ENCODE peak calls at places on chromosome 14, in ten cellular contexts. G is CD8-positive, alpha-beta memory T cell; K is caudate nucleus; C is HCT116; U is right lobe of liver; Y is astrocyte; L is cardiac muscle cell; N is mammary epithelial cell; P is testis; V is heart right ventricle. M is an unnamed sample.

GRCh38 chr14:61003571-61003970 is 22.5 kb downstream of the SLC38A6 start:
- DNase-seq in U (no peak), C (no peak), Y (peak; percentile 32), P (no peak), N (peak; percentile 6), G (no peak), V (no peak), L (peak; percentile 50), K (no peak), M (no peak)

GRCh38 chr14:104436047-104436531 is 143.5 kb upstream of the C14orf180 start:
- DNase-seq in U (peak; percentile 79), V (peak; percentile 82), N (no peak), G (no peak), C (no peak), L (peak; percentile 95), K (no peak), Y (peak; percentile 4), P (peak; percentile 68), M (peak; percentile 30)

GRCh38 chr14:99327050-99327449 is 55.1 kb upstream of the BCL11B start:
- DNase-seq in L (no peak), N (no peak), G (no peak), C (no peak), P (no peak), Y (no peak), V (no peak), U (peak; percentile 15), K (no peak), M (no peak)

GRCh38 chr14:63671987-63672386 is 30.3 kb upstream of the WDR89 start:
- DNase-seq in V (no peak), K (no peak), L (no peak), P (no peak), G (no peak), Y (no peak), U (no peak), N (no peak), C (no peak), M (no peak)

GRCh38 chr14:96816281-96816680 is 19.1 kb downstream of the VRK1 start:
- DNase-seq in V (no peak), K (no peak), P (no peak), L (no peak), C (no peak), G (no peak), Y (no peak), N (no peak), U (no peak), M (no peak)

GRCh38 chr14:99715266-99716000 is 31.3 kb downstream of the CYP46A1 start:
- DNase-seq in L (no peak), Y (no peak), C (no peak), K (no peak), N (no peak), U (no peak), V (no peak), P (no peak), G (no peak), M (no peak)

GRCh38 chr14:99265571-99265970 is 6.4 kb downstream of the BCL11B start:
- DNase-seq in L (no peak), N (no peak), P (no peak), V (no peak), G (no peak), C (no peak), U (no peak), Y (no peak), K (no peak), M (no peak)

GRCh38 chr14:103395245-103395644 is 10.0 kb downstream of the MARK3 start:
- DNase-seq in G (no peak), Y (no peak), V (no peak), K (no peak), N (no peak), C (no peak), U (no peak), P (no peak), L (no peak), M (no peak)

GRCh38 chr14:23275412-23275811 is 10.5 kb downstream of the HOMEZ start:
- DNase-seq in U (no peak), G (no peak), K (no peak), P (no peak), L (no peak), N (no peak), V (no peak), C (no peak), Y (no peak), M (no peak)

GRCh38 chr14:68538641-68539040 is 254.2 kb downstream of the ZFP36L1 start:
- DNase-seq in K (no peak), P (no peak), C (no peak), U (no peak), V (no peak), L (no peak), Y (no peak), G (no peak), N (no peak), M (no peak)

GRCh38 chr14:67358914-67359313 is 690 bp downstream of the ATP6V1D start:
- DNase-seq in Y (no peak), C (no peak), P (no peak), K (no peak), G (no peak), N (peak; percentile 23), L (no peak), U (no peak), V (no peak), M (no peak)

GRCh38 chr14:103102689-103103260 is 8.2 kb downstream of the EXOC3L4 start:
- DNase-seq in P (no peak), U (peak; percentile 64), C (no peak), K (no peak), Y (no peak), L (no peak), N (no peak), V (no peak), G (no peak), M (no peak)

GRCh38 chr14:68278568-68279436 is 459.2 kb downstream of the RAD51B start:
- DNase-seq in N (peak; percentile 30), G (no peak), C (peak; percentile 6), Y (peak; percentile 87), K (peak; percentile 3), P (no peak), L (peak; percentile 36), V (no peak), U (peak; percentile 56), M (no peak)

GRCh38 chr14:41663478-41663845 is 56.8 kb downstream of the LRFN5 start:
- DNase-seq in V (no peak), N (no peak), Y (peak; percentile 70), K (no peak), G (no peak), U (no peak), L (peak; percentile 6), P (no peak), C (no peak), M (no peak)

GRCh38 chr14:74301594-74302159 is 1.1 kb downstream of the ABCD4 start:
- DNase-seq in Y (no peak), V (no peak), U (no peak), L (no peak), N (no peak), C (no peak), G (no peak), P (no peak), K (no peak), M (no peak)
- H3K27ac ChIP-seq in Y (no peak overlapping the region), V (peak overlapping the region; percentile 91), U (no peak overlapping the region), L (peak overlapping the region; percentile 92), N (no peak overlapping the region), C (peak overlapping the region; percentile 78), G (no peak overlapping the region), P (peak overlapping the region; percentile 90), K (peak overlapping the region; percentile 62), M (peak overlapping the region; percentile 87)

DNA sequence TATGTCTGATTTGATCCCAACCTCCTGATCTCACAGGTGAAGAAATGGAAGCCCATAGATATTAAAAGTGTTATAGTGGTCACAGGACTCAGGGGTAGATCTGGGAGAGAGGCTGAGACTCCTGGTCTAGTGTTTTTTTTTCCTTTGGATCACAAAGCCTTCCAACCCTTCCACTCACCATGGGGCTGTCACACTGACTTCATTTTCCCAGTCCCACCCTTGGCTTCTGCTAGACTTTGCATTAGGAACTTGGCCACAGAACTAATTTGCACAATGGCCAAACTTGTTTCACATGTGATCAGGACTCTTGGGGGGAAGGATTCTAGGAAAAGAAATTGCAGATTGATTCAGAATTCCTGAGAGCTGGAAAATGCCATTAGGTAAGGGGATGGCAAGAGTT is 96.3 kb downstream of the TMX1 start:
- DNase-seq in Y (no peak), C (no peak), P (no peak), N (no peak), K (no peak), V (no peak), L (no peak), G (no peak), U (no peak), M (no peak)
- H3K27ac ChIP-seq in Y (no peak overlapping the region), C (no peak overlapping the region), P (no peak overlapping the region), N (peak overlapping the region; percentile 77), K (no peak overlapping the region), V (no peak overlapping the region), L (no peak overlapping the region), G (no peak overlapping the region), U (no peak overlapping the region), M (no peak overlapping the region)

DNA sequence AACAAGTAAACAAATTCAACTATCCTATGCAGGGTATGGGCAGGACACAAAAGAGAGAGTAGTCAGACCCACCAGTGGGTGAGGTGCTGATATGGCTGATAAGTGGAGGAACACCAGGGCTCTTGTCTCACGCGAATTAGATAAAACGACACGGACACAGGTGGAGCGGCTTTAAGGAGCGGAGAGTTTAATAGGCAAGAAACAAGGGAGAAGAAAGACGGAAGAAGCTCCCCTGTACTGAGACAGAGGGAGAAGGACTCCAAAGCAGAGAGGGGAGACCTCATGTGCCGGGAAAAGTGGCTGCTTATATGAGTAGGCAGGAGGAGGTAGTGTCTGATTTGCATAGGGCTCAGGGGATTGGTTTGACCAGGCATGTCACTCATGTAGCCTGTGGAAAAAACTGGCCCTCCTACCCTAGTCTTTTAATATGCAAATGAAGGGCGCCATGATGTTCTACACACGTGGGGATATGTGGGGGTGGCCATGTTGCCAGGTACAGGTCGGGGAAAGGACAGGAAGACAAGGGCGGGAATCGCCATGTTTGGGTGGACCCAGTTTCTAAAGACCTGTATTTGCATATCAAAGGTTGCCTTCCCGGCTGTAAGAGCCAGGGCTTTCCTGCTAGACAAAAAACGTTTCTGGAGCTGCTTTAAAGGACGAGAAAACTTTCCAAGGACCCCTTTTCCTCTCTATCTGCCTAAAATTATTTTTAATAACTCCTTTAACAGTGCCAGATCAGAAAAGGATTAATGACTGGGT is 28.8 kb downstream of the RPGRIP1 start:
- DNase-seq in P (peak; percentile 92), L (peak; percentile 93), K (peak; percentile 73), U (peak; percentile 91), N (peak; percentile 93), C (peak; percentile 55), V (peak; percentile 71), Y (peak; percentile 79), G (peak; percentile 44), M (peak; percentile 33)
- H3K27ac ChIP-seq in P (peak overlapping the region; percentile 26), L (peak overlapping the region; percentile 79), K (peak overlapping the region; percentile 26), U (peak overlapping the region; percentile 94), N (peak overlapping the region; percentile 36), C (peak overlapping the region; percentile 24), V (peak overlapping the region; percentile 85), Y (no peak overlapping the region), G (peak overlapping the region; percentile 51), M (no peak overlapping the region)

GRCh38 chr14:70354204-70354603 is 5.3 kb downstream of the COX16 start:
- DNase-seq in U (no peak), Y (no peak), C (no peak), G (no peak), N (no peak), K (no peak), V (no peak), L (no peak), P (no peak), M (no peak)

DNA sequence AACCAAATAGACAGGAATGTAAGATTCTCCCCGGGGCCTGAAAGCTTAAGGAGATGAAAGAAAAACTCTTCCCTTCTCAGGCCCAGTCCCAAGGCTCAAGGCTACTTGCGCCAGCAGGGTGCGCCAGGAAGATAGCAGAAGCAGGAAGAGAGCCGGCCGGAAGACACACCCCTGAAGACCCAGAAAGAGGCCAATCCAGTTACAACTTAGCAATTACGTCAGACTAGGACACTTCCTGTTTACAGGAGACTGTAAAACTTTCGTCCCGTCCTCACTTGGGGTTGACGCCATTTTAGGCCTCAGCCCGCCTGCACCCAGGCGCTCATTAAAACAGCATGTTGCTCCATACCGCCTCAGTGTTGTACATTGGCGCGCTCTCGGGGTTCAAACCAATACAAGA is 9.4 kb downstream of the COX16 start:
- DNase-seq in N (no peak), U (no peak), K (no peak), V (no peak), G (no peak), L (no peak), Y (no peak), P (peak; percentile 66), C (no peak), M (no peak)
- H3K27ac ChIP-seq in N (no peak overlapping the region), U (no peak overlapping the region), K (no peak overlapping the region), V (no peak overlapping the region), G (no peak overlapping the region), L (no peak overlapping the region), Y (no peak overlapping the region), P (no peak overlapping the region), C (no peak overlapping the region), M (no peak overlapping the region)